ENCODE peak calls at places on chromosomes 3 and 15, in four cellular contexts. One of them, this sample, is unnamed. For H3K4me1, the result is how much of the 10 kb centered on the place peaks cover.

GRCh38 chr15:48393650-48394049 is 62.4 kb downstream of the DUT start:
- DNase-seq in mammary epithelial cell: no peak
- DNase-seq in astrocyte: peak
- DNase-seq in transverse colon: peak
- DNase-seq in this sample: no peak

GRCh38 chr3:105836533-105836932 is 32.3 kb downstream of the CBLB start:
- DNase-seq in transverse colon: no peak
- DNase-seq in astrocyte: peak
- DNase-seq in mammary epithelial cell: peak
- DNase-seq in this sample: no peak

GRCh38 chr3:32249184-32249782 is 10.8 kb downstream of the CMTM8 start:
- DNase-seq in mammary epithelial cell: peak
- DNase-seq in transverse colon: no peak
- DNase-seq in astrocyte: peak
- DNase-seq in this sample: no peak

GRCh38 chr15:52136471-52136993 is 24.0 kb upstream of the BCL2L10 start:
- DNase-seq in transverse colon: no peak
- DNase-seq in mammary epithelial cell: no peak
- DNase-seq in astrocyte: no peak
- DNase-seq in this sample: no peak

GRCh38 chr15:27545494-27546255 is 553.4 kb downstream of the OCA2 start:
- DNase-seq in astrocyte: peak
- DNase-seq in transverse colon: no peak
- DNase-seq in mammary epithelial cell: no peak
- DNase-seq in this sample: no peak

GRCh38 chr15:78175333-78175732 is 26.2 kb downstream of the IDH3A start:
- DNase-seq in transverse colon: no peak
- DNase-seq in astrocyte: no peak
- DNase-seq in mammary epithelial cell: no peak
- DNase-seq in this sample: no peak

GRCh38 chr3:191686626-191687025 is 225.7 kb downstream of the PYDC2 start:
- DNase-seq in transverse colon: no peak
- DNase-seq in mammary epithelial cell: no peak
- DNase-seq in astrocyte: no peak
- DNase-seq in this sample: no peak

GRCh38 chr3:181782306-181782924 is 70.7 kb downstream of the SOX2 start:
- DNase-seq in astrocyte: peak
- DNase-seq in mammary epithelial cell: peak
- DNase-seq in transverse colon: no peak
- DNase-seq in this sample: no peak

GRCh38 chr3:117281371-117281770 is 571.8 kb downstream of the TUSC7 start:
- DNase-seq in transverse colon: no peak
- DNase-seq in mammary epithelial cell: no peak
- DNase-seq in astrocyte: no peak
- DNase-seq in this sample: no peak

GRCh38 chr15:48190932-48191573 is 412 bp upstream of the CTXN2 start:
- DNase-seq in mammary epithelial cell: peak
- DNase-seq in astrocyte: peak
- DNase-seq in transverse colon: peak
- DNase-seq in this sample: peak

GRCh38 chr3:69420781-69421520 is 35.1 kb upstream of the FRMD4B start:
- DNase-seq in astrocyte: peak
- DNase-seq in transverse colon: no peak
- DNase-seq in mammary epithelial cell: peak
- DNase-seq in this sample: no peak

GRCh38 chr15:100298257-100298656 is 43.5 kb downstream of the ADAMTS17 start:
- DNase-seq in transverse colon: no peak
- DNase-seq in astrocyte: no peak
- DNase-seq in mammary epithelial cell: no peak
- DNase-seq in this sample: no peak

GRCh38 chr3:31106204-31106603 is 211.7 kb upstream of the GADL1 start:
- DNase-seq in mammary epithelial cell: peak
- DNase-seq in astrocyte: peak
- DNase-seq in transverse colon: peak
- DNase-seq in this sample: no peak

GRCh38 chr15:66878761-66879160 is 176.7 kb downstream of the SMAD6 start:
- DNase-seq in transverse colon: no peak
- DNase-seq in astrocyte: no peak
- DNase-seq in mammary epithelial cell: no peak
- DNase-seq in this sample: no peak

GRCh38 chr3:74630602-74631001 is 16.1 kb upstream of the CNTN3 start:
- DNase-seq in astrocyte: no peak
- DNase-seq in transverse colon: no peak
- DNase-seq in mammary epithelial cell: peak
- DNase-seq in this sample: no peak

GRCh38 chr3:41199866-41200668 is 762 bp downstream of the CTNNB1 start:
- DNase-seq in mammary epithelial cell: peak
- DNase-seq in transverse colon: peak
- DNase-seq in astrocyte: peak
- DNase-seq in this sample: peak

GRCh38 chr15:83784975-83785374 is 131.1 kb downstream of the ADAMTSL3 start:
- DNase-seq in astrocyte: peak
- DNase-seq in mammary epithelial cell: peak
- DNase-seq in transverse colon: no peak
- DNase-seq in this sample: no peak

GRCh38 chr3:189806171-189806951 is 175.2 kb downstream of the TP63 start:
- DNase-seq in transverse colon: no peak
- DNase-seq in astrocyte: peak
- DNase-seq in mammary epithelial cell: no peak
- DNase-seq in this sample: no peak

GRCh38 chr3:71103430-71103881 is 480.1 kb downstream of the FOXP1 start:
- DNase-seq in mammary epithelial cell: peak
- DNase-seq in transverse colon: peak
- DNase-seq in astrocyte: peak
- DNase-seq in this sample: no peak

GRCh38 chr3:38713121-38713520 is 63.6 kb upstream of the SCN5A start:
- DNase-seq in astrocyte: no peak
- DNase-seq in transverse colon: no peak
- DNase-seq in mammary epithelial cell: no peak
- DNase-seq in this sample: no peak

GRCh38 chr3:64975138-64975537 is 287.3 kb upstream of the ADAMTS9 start:
- DNase-seq in mammary epithelial cell: peak
- DNase-seq in transverse colon: no peak
- DNase-seq in astrocyte: no peak
- DNase-seq in this sample: no peak

GRCh38 chr3:5053021-5053831 is 68.9 kb upstream of the ARL8B start:
- DNase-seq in mammary epithelial cell: no peak
- DNase-seq in transverse colon: no peak
- DNase-seq in astrocyte: peak
- DNase-seq in this sample: no peak

GRCh38 chr15:31327674-31328424 is 1.2 kb downstream of the KLF13 start:
- DNase-seq in astrocyte: no peak
- DNase-seq in mammary epithelial cell: peak
- DNase-seq in transverse colon: peak
- DNase-seq in this sample: peak

GRCh38 chr3:169812124-169812843 is 386 bp upstream of the LRRIQ4 start:
- DNase-seq in astrocyte: peak
- DNase-seq in transverse colon: peak
- DNase-seq in mammary epithelial cell: peak
- DNase-seq in this sample: peak

GRCh38 chr15:74789741-74790079 is 7.8 kb downstream of the CSK start:
- DNase-seq in astrocyte: no peak
- DNase-seq in transverse colon: no peak
- DNase-seq in mammary epithelial cell: no peak
- DNase-seq in this sample: peak

GRCh38 chr3:55746808-55747413 is 259.8 kb upstream of the WNT5A start:
- DNase-seq in mammary epithelial cell: no peak
- DNase-seq in astrocyte: no peak
- DNase-seq in transverse colon: no peak
- DNase-seq in this sample: no peak

GRCh38 chr15:75844629-75845390 is 1.6 kb downstream of the UBE2Q2 start:
- DNase-seq in transverse colon: no peak
- DNase-seq in astrocyte: no peak
- DNase-seq in mammary epithelial cell: no peak
- DNase-seq in this sample: no peak

GRCh38 chr15:85473455-85473854 is 93.1 kb downstream of the AKAP13 start:
- DNase-seq in astrocyte: peak
- DNase-seq in mammary epithelial cell: no peak
- DNase-seq in transverse colon: no peak
- DNase-seq in this sample: no peak

GRCh38 chr3:30605005-30605404 is 1.4 kb upstream of the TGFBR2 start:
- DNase-seq in transverse colon: no peak
- DNase-seq in astrocyte: no peak
- DNase-seq in mammary epithelial cell: no peak
- DNase-seq in this sample: no peak

GRCh38 chr15:80659375-80659774 is 35.7 kb upstream of the ABHD17C start:
- DNase-seq in transverse colon: no peak
- DNase-seq in mammary epithelial cell: no peak
- DNase-seq in astrocyte: no peak
- DNase-seq in this sample: peak

GRCh38 chr3:62229201-62229600 is 144.1 kb downstream of the FEZF2 start:
- DNase-seq in transverse colon: no peak
- DNase-seq in astrocyte: no peak
- DNase-seq in mammary epithelial cell: no peak
- DNase-seq in this sample: no peak

DNA sequence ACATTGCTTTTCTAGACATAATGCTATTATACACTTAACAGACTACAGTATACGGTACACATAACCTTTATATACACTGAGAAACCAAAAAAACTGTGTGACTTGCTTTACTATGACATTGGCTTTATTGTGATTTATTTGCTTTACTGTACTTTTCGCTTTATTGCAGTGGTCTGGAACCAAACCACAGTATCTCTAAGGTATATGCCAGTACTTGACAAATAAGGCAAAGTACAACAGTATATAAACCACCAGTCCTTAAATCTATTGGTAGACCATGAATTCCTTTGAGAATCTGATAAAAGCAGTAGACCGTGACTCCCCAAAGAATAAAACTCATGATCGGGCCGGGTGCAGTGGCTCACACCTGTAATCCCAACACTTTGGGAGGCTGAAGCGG is 50.3 kb downstream of the HERC1 start:
- DNase-seq in transverse colon: no peak
- DNase-seq in mammary epithelial cell: no peak
- DNase-seq in astrocyte: no peak
- DNase-seq in this sample: no peak
- H3K4me1 ChIP-seq in transverse colon: under half
- H3K4me1 ChIP-seq in mammary epithelial cell: under half
- H3K4me1 ChIP-seq in astrocyte: under half
- H3K4me1 ChIP-seq in this sample: under half

GRCh38 chr3:46536758-46537157 is 29.3 kb downstream of the LRRC2 start:
- DNase-seq in transverse colon: no peak
- DNase-seq in mammary epithelial cell: no peak
- DNase-seq in astrocyte: no peak
- DNase-seq in this sample: no peak

GRCh38 chr3:46539443-46540005 is 26.6 kb downstream of the LRRC2 start:
- DNase-seq in transverse colon: no peak
- DNase-seq in astrocyte: no peak
- DNase-seq in mammary epithelial cell: no peak
- DNase-seq in this sample: no peak

GRCh38 chr3:46537316-46537715 is 28.8 kb downstream of the LRRC2 start:
- DNase-seq in transverse colon: no peak
- DNase-seq in astrocyte: peak
- DNase-seq in mammary epithelial cell: no peak
- DNase-seq in this sample: no peak

GRCh38 chr3:46538803-46539442 is 27.2 kb downstream of the LRRC2 start:
- DNase-seq in astrocyte: peak
- DNase-seq in transverse colon: peak
- DNase-seq in mammary epithelial cell: no peak
- DNase-seq in this sample: peak

DNA sequence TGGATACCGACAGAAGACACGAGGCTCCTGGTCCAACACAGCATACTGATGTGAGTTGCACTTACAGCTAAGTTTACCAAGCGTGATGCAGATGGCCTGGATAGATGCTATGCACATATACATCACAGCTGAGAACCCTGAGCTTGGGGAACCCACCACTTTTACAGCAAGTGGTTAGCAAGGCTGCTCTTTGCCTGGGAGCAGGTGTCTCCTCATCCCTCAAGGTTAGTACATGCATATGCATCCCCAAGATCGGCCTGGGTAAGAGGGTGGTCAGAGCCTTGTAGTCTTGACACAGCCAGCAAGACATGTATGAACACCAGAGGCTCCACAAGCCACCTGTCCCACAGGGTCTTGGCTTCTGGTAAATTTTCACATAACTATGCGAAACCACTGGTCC is 28.3 kb downstream of the LRRC2 start:
- DNase-seq in mammary epithelial cell: no peak
- DNase-seq in transverse colon: no peak
- DNase-seq in astrocyte: no peak
- DNase-seq in this sample: no peak
- H3K4me1 ChIP-seq in mammary epithelial cell: under half
- H3K4me1 ChIP-seq in transverse colon: under half
- H3K4me1 ChIP-seq in astrocyte: under half
- H3K4me1 ChIP-seq in this sample: under half

GRCh38 chr3:177145402-177145801 is 51.9 kb downstream of the TBL1XR1 start:
- DNase-seq in mammary epithelial cell: no peak
- DNase-seq in astrocyte: no peak
- DNase-seq in transverse colon: no peak
- DNase-seq in this sample: no peak

GRCh38 chr3:177146646-177147045 is 50.6 kb downstream of the TBL1XR1 start:
- DNase-seq in transverse colon: no peak
- DNase-seq in astrocyte: peak
- DNase-seq in mammary epithelial cell: no peak
- DNase-seq in this sample: no peak

GRCh38 chr3:177144922-177145321 is 52.4 kb downstream of the TBL1XR1 start:
- DNase-seq in astrocyte: no peak
- DNase-seq in mammary epithelial cell: peak
- DNase-seq in transverse colon: no peak
- DNase-seq in this sample: no peak

GRCh38 chr3:177147790-177148189 is 49.5 kb downstream of the TBL1XR1 start:
- DNase-seq in mammary epithelial cell: no peak
- DNase-seq in astrocyte: no peak
- DNase-seq in transverse colon: no peak
- DNase-seq in this sample: no peak

DNA sequence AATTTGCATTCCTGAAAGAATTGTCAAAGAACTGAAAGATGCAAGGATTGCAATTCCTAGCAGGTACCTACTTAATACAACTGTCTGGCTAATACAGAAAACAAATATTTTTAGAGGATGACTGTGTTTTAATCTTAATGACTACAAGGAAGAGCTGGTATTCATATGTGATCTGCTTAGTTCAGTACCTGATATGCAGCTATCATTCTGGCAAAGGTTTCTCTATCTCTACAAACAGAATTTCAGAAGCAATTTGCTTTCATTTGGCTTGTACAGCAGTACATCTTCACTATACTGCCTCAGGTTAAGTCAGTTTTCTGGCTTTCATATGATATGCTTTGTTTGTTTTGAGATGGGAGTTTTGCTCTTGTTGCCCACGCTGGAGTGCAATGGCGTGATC is 51.3 kb downstream of the TBL1XR1 start:
- DNase-seq in astrocyte: no peak
- DNase-seq in mammary epithelial cell: no peak
- DNase-seq in transverse colon: no peak
- DNase-seq in this sample: no peak
- H3K4me1 ChIP-seq in astrocyte: under half
- H3K4me1 ChIP-seq in mammary epithelial cell: under half
- H3K4me1 ChIP-seq in transverse colon: half or more
- H3K4me1 ChIP-seq in this sample: under half

DNA sequence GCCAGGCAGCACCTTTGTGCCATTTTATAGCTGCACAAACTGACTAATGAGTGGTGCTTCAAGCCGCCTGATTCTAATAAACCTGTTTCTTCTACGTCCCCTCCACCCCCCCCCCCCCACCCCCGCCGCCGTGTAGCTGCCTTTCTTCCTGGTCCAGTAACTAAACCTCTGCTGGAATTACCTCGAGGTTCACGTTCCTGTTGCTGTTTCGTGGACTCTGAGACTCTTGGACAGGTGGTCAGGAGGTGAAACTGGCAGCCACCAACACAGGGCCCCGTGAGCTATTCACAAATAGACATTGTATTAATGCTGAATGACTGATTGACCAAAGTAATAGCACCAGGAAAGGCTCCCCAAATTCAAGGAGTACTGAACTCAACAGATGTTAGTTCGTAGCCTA is 73.9 kb downstream of the TRIM69 start:
- DNase-seq in transverse colon: no peak
- DNase-seq in mammary epithelial cell: no peak
- DNase-seq in astrocyte: no peak
- DNase-seq in this sample: peak
- H3K4me1 ChIP-seq in transverse colon: under half
- H3K4me1 ChIP-seq in mammary epithelial cell: under half
- H3K4me1 ChIP-seq in astrocyte: under half
- H3K4me1 ChIP-seq in this sample: under half

This sample was measured in small intestine.